ENCODE peak calls at places on chromosome 18, in six cellular contexts. One of them, this sample, is unnamed.

GRCh38 chr18:57581301-57581934 is 5.1 kb downstream of the FECH start:
- DNase-seq in WTC11: no peak
- DNase-seq in MCF 10A: no peak
- DNase-seq in mesothelial cell of epicardium: no peak
- DNase-seq in GM13976: peak; percentile 50
- DNase-seq in progenitor cell of endocrine pancreas: no peak
- DNase-seq in this sample: no peak

GRCh38 chr18:48304906-48305693 is 104.1 kb downstream of the ZBTB7C start:
- DNase-seq in mesothelial cell of epicardium: no peak
- DNase-seq in WTC11: no peak
- DNase-seq in progenitor cell of endocrine pancreas: no peak
- DNase-seq in GM13976: no peak
- DNase-seq in MCF 10A: no peak
- DNase-seq in this sample: no peak

GRCh38 chr18:79406708-79407107 is 11.0 kb downstream of the NFATC1 start:
- DNase-seq in GM13976: no peak
- DNase-seq in progenitor cell of endocrine pancreas: no peak
- DNase-seq in MCF 10A: no peak
- DNase-seq in mesothelial cell of epicardium: no peak
- DNase-seq in WTC11: no peak
- DNase-seq in this sample: no peak

GRCh38 chr18:78414302-78414701 is 565.3 kb upstream of the SALL3 start:
- DNase-seq in mesothelial cell of epicardium: peak; percentile 17
- DNase-seq in GM13976: no peak
- DNase-seq in WTC11: no peak
- DNase-seq in progenitor cell of endocrine pancreas: no peak
- DNase-seq in MCF 10A: no peak
- DNase-seq in this sample: no peak

GRCh38 chr18:38923136-38923535 is 1357.5 kb upstream of the CELF4 start:
- DNase-seq in MCF 10A: no peak
- DNase-seq in mesothelial cell of epicardium: no peak
- DNase-seq in WTC11: no peak
- DNase-seq in progenitor cell of endocrine pancreas: no peak
- DNase-seq in GM13976: no peak
- DNase-seq in this sample: no peak

GRCh38 chr18:59232309-59233016 is 12.5 kb downstream of the GRP start:
- DNase-seq in mesothelial cell of epicardium: no peak
- DNase-seq in MCF 10A: no peak
- DNase-seq in WTC11: no peak
- DNase-seq in progenitor cell of endocrine pancreas: no peak
- DNase-seq in GM13976: no peak
- DNase-seq in this sample: no peak

GRCh38 chr18:5661179-5661578 is 117.4 kb upstream of the EPB41L3 start:
- DNase-seq in WTC11: no peak
- DNase-seq in MCF 10A: no peak
- DNase-seq in progenitor cell of endocrine pancreas: no peak
- DNase-seq in GM13976: no peak
- DNase-seq in mesothelial cell of epicardium: no peak
- DNase-seq in this sample: no peak

GRCh38 chr18:28087173-28087563 is 89.8 kb downstream of the CDH2 start:
- DNase-seq in mesothelial cell of epicardium: no peak
- DNase-seq in GM13976: no peak
- DNase-seq in progenitor cell of endocrine pancreas: no peak
- DNase-seq in MCF 10A: peak; percentile 74
- DNase-seq in WTC11: no peak
- DNase-seq in this sample: no peak

GRCh38 chr18:61531891-61532290 is 198.7 kb downstream of the CDH20 start:
- DNase-seq in MCF 10A: no peak
- DNase-seq in mesothelial cell of epicardium: no peak
- DNase-seq in WTC11: no peak
- DNase-seq in progenitor cell of endocrine pancreas: no peak
- DNase-seq in GM13976: no peak
- DNase-seq in this sample: no peak

GRCh38 chr18:54926593-54927297 is 32.5 kb downstream of the CCDC68 start:
- DNase-seq in GM13976: no peak
- DNase-seq in progenitor cell of endocrine pancreas: no peak
- DNase-seq in mesothelial cell of epicardium: no peak
- DNase-seq in MCF 10A: peak; percentile 36
- DNase-seq in WTC11: no peak
- DNase-seq in this sample: no peak

GRCh38 chr18:58336605-58337004 is 292.3 kb downstream of the ALPK2 start:
- DNase-seq in progenitor cell of endocrine pancreas: no peak
- DNase-seq in WTC11: no peak
- DNase-seq in GM13976: no peak
- DNase-seq in MCF 10A: no peak
- DNase-seq in mesothelial cell of epicardium: no peak
- DNase-seq in this sample: no peak

GRCh38 chr18:9337875-9338274 is 3.3 kb downstream of the TWSG1 start:
- DNase-seq in progenitor cell of endocrine pancreas: no peak
- DNase-seq in mesothelial cell of epicardium: no peak
- DNase-seq in MCF 10A: no peak
- DNase-seq in GM13976: peak; percentile 33
- DNase-seq in WTC11: no peak
- DNase-seq in this sample: no peak

DNA sequence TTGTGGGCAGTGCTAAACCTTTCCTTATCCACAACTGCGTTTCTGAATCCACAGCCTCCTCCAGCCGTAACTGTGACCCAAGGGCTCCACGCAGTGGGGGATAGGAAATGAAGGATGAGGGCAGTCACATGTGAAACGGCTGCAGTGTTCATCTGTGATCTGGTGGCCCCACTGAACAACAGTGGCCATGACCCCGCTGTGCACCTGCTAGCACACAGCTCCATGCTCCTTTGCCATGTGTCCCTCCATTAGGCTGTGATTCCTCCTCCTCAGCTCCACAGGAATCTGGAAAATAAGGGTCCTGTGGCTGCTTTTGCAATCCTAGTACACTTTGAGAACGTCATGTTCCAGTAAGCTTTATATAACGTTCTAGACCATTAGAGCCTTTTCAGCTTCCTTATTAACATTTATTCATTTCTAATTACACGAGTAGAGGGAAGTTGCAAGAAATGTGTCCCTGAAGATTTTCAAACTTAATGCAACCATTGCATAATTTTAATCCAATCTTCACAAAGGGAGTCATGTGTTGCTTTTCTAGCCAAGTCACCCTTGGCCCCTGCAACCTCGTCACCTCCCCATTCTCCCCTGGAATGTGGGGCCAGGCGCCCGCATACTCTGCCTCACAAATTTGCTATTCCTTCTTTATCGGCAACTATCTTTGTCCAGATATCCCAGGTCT is 7.1 kb upstream of the NAPG start:
- DNase-seq in progenitor cell of endocrine pancreas: no peak
- DNase-seq in WTC11: no peak
- DNase-seq in MCF 10A: no peak
- DNase-seq in GM13976: no peak
- DNase-seq in mesothelial cell of epicardium: no peak
- DNase-seq in this sample: no peak
- TF ChIP-seq CTCF in progenitor cell of endocrine pancreas: peak; percentile 37
- TF ChIP-seq CTCF in WTC11: no peak
- TF ChIP-seq CTCF in MCF 10A: no peak
- TF ChIP-seq CTCF in GM13976: no peak
- TF ChIP-seq CTCF in mesothelial cell of epicardium: no peak
- TF ChIP-seq CTCF in this sample: peak; percentile 61

GRCh38 chr18:500556-501405 is at the start of gene COLEC12:
- DNase-seq in mesothelial cell of epicardium: peak; percentile 60
- DNase-seq in progenitor cell of endocrine pancreas: peak; percentile 42
- DNase-seq in MCF 10A: no peak
- DNase-seq in GM13976: peak; percentile 32
- DNase-seq in WTC11: peak; percentile 53
- DNase-seq in this sample: no peak
- TF ChIP-seq CTCF in mesothelial cell of epicardium: no peak
- TF ChIP-seq CTCF in progenitor cell of endocrine pancreas: peak; percentile 3
- TF ChIP-seq CTCF in MCF 10A: no peak
- TF ChIP-seq CTCF in GM13976: no peak
- TF ChIP-seq CTCF in WTC11: no peak
- TF ChIP-seq CTCF in this sample: no peak

DNA sequence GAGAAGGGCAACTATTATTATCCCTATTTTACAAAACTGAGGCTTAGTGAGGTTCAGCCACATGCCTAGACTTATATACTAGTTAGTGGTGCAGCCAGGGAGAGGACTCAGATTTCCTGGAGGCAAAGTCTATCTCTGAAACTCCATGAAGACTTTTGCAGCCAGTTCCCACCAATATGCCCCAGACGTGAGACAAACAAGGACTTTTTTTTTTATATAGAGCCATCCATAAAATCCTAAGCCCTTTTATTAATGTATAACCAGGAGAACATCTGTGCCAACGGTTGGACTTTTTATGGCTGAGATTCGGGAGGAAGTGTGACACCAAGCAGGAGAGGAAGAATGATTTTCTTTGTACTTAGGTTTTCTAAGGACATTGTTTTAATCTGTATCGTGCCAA is 29.9 kb downstream of the LIPG start:
- DNase-seq in WTC11: no peak
- DNase-seq in MCF 10A: no peak
- DNase-seq in mesothelial cell of epicardium: no peak
- DNase-seq in GM13976: no peak
- DNase-seq in progenitor cell of endocrine pancreas: no peak
- DNase-seq in this sample: no peak
- TF ChIP-seq CTCF in WTC11: no peak
- TF ChIP-seq CTCF in MCF 10A: no peak
- TF ChIP-seq CTCF in mesothelial cell of epicardium: no peak
- TF ChIP-seq CTCF in GM13976: no peak
- TF ChIP-seq CTCF in progenitor cell of endocrine pancreas: no peak
- TF ChIP-seq CTCF in this sample: no peak

GRCh38 chr18:46761054-46761769 is 4.4 kb upstream of the ST8SIA5 start:
- DNase-seq in GM13976: no peak
- DNase-seq in mesothelial cell of epicardium: no peak
- DNase-seq in MCF 10A: no peak
- DNase-seq in WTC11: no peak
- DNase-seq in progenitor cell of endocrine pancreas: no peak
- DNase-seq in this sample: no peak
- TF ChIP-seq CTCF in GM13976: no peak
- TF ChIP-seq CTCF in mesothelial cell of epicardium: no peak
- TF ChIP-seq CTCF in MCF 10A: no peak
- TF ChIP-seq CTCF in WTC11: no peak
- TF ChIP-seq CTCF in progenitor cell of endocrine pancreas: no peak
- TF ChIP-seq CTCF in this sample: no peak

GRCh38 chr18:34594243-34594642 is 115.9 kb upstream of the DTNA start:
- DNase-seq in mesothelial cell of epicardium: no peak
- DNase-seq in GM13976: no peak
- DNase-seq in MCF 10A: no peak
- DNase-seq in WTC11: no peak
- DNase-seq in progenitor cell of endocrine pancreas: no peak
- DNase-seq in this sample: no peak

GRCh38 chr18:34592961-34593382 is 117.1 kb upstream of the DTNA start:
- DNase-seq in WTC11: peak; percentile 43
- DNase-seq in mesothelial cell of epicardium: peak; percentile 59
- DNase-seq in progenitor cell of endocrine pancreas: peak; percentile 12
- DNase-seq in MCF 10A: peak; percentile 9
- DNase-seq in GM13976: no peak
- DNase-seq in this sample: no peak

GRCh38 chr18:34598136-34598635 is 111.9 kb upstream of the DTNA start:
- DNase-seq in mesothelial cell of epicardium: no peak
- DNase-seq in GM13976: no peak
- DNase-seq in progenitor cell of endocrine pancreas: no peak
- DNase-seq in WTC11: no peak
- DNase-seq in MCF 10A: no peak
- DNase-seq in this sample: no peak

GRCh38 chr18:34591920-34592444 is 118.1 kb upstream of the DTNA start:
- DNase-seq in mesothelial cell of epicardium: no peak
- DNase-seq in GM13976: no peak
- DNase-seq in progenitor cell of endocrine pancreas: no peak
- DNase-seq in MCF 10A: no peak
- DNase-seq in WTC11: no peak
- DNase-seq in this sample: no peak

DNA sequence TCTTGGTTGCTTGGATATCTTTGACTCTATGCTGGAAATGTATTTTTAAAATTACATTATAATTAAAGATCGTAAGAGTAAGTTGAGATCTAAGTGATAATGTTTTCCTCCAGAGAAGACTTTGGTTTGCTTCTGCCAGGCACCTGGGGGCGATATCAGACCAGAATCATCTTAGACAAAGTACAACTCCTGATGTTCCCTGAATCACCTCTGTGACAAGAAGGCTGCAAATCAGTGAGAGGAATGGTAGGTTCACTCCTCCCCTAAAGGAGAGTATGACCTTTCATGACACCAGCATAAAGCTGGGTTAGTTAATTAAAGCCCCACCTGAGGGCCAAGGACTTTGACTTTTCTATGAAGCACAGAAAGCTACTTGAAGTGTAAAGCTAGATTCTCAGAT is 114.4 kb upstream of the DTNA start:
- DNase-seq in WTC11: peak; percentile 34
- DNase-seq in GM13976: no peak
- DNase-seq in progenitor cell of endocrine pancreas: no peak
- DNase-seq in MCF 10A: peak; percentile 18
- DNase-seq in mesothelial cell of epicardium: no peak
- DNase-seq in this sample: no peak
- TF ChIP-seq CTCF in WTC11: no peak
- TF ChIP-seq CTCF in GM13976: no peak
- TF ChIP-seq CTCF in progenitor cell of endocrine pancreas: peak; percentile 17
- TF ChIP-seq CTCF in MCF 10A: peak; percentile 19
- TF ChIP-seq CTCF in mesothelial cell of epicardium: no peak
- TF ChIP-seq CTCF in this sample: peak; percentile 46

This sample was measured in AG09319.